ENCODE peak calls at places on chromosomes 7 and 10, in seven cellular contexts. One of them, this sample, is unnamed.

GRCh38 chr10:121598261-121599249 is at the start of gene FGFR2:
- DNase-seq in lower lobe of right lung: peak; percentile 83
- DNase-seq in pancreas: peak; percentile 77
- DNase-seq in tibial artery: peak; percentile 92
- DNase-seq in GM23338: peak; percentile 92
- DNase-seq in ovary: peak; percentile 88
- DNase-seq in fibroblast of mammary gland: peak; percentile 17
- DNase-seq in this sample: no peak

GRCh38 chr10:36738738-36739431 is 386.5 kb upstream of the ANKRD30A start:
- DNase-seq in lower lobe of right lung: no peak
- DNase-seq in pancreas: no peak
- DNase-seq in tibial artery: no peak
- DNase-seq in GM23338: no peak
- DNase-seq in ovary: no peak
- DNase-seq in fibroblast of mammary gland: no peak
- DNase-seq in this sample: no peak

GRCh38 chr7:119197872-119198527 is 973.5 kb downstream of the ANKRD7 start:
- DNase-seq in lower lobe of right lung: no peak
- DNase-seq in pancreas: peak; percentile 19
- DNase-seq in tibial artery: no peak
- DNase-seq in GM23338: peak; percentile 88
- DNase-seq in ovary: no peak
- DNase-seq in fibroblast of mammary gland: peak; percentile 53
- DNase-seq in this sample: no peak

GRCh38 chr7:100556541-100556940 is 17.2 kb downstream of the SAP25 start:
- DNase-seq in lower lobe of right lung: no peak
- DNase-seq in pancreas: no peak
- DNase-seq in tibial artery: no peak
- DNase-seq in GM23338: no peak
- DNase-seq in ovary: no peak
- DNase-seq in fibroblast of mammary gland: peak; percentile 78
- DNase-seq in this sample: no peak

GRCh38 chr10:21399392-21400015 is 126.0 kb downstream of the SKIDA1 start:
- DNase-seq in lower lobe of right lung: no peak
- DNase-seq in pancreas: no peak
- DNase-seq in tibial artery: no peak
- DNase-seq in GM23338: no peak
- DNase-seq in ovary: no peak
- DNase-seq in fibroblast of mammary gland: peak; percentile 91
- DNase-seq in this sample: no peak

GRCh38 chr10:75108684-75109458 is 2.6 kb upstream of the SAMD8 start:
- DNase-seq in lower lobe of right lung: no peak
- DNase-seq in pancreas: no peak
- DNase-seq in tibial artery: peak; percentile 59
- DNase-seq in GM23338: peak; percentile 82
- DNase-seq in ovary: no peak
- DNase-seq in fibroblast of mammary gland: no peak
- DNase-seq in this sample: no peak

GRCh38 chr7:151895695-151896485 is 19.0 kb upstream of the PRKAG2 start:
- DNase-seq in lower lobe of right lung: no peak
- DNase-seq in pancreas: no peak
- DNase-seq in tibial artery: peak; percentile 29
- DNase-seq in GM23338: no peak
- DNase-seq in ovary: no peak
- DNase-seq in fibroblast of mammary gland: no peak
- DNase-seq in this sample: no peak

GRCh38 chr10:80612261-80612660 is 74.6 kb downstream of the SH2D4B start:
- DNase-seq in lower lobe of right lung: no peak
- DNase-seq in pancreas: no peak
- DNase-seq in tibial artery: no peak
- DNase-seq in GM23338: no peak
- DNase-seq in ovary: no peak
- DNase-seq in fibroblast of mammary gland: no peak
- DNase-seq in this sample: no peak

GRCh38 chr10:31101123-31101522 is 69.5 kb upstream of the ZNF438 start:
- DNase-seq in lower lobe of right lung: no peak
- DNase-seq in pancreas: no peak
- DNase-seq in tibial artery: no peak
- DNase-seq in GM23338: no peak
- DNase-seq in ovary: no peak
- DNase-seq in fibroblast of mammary gland: peak; percentile 92
- DNase-seq in this sample: no peak

GRCh38 chr10:107244122-107244521 is 79.6 kb upstream of the SORCS1 start:
- DNase-seq in lower lobe of right lung: no peak
- DNase-seq in pancreas: no peak
- DNase-seq in tibial artery: no peak
- DNase-seq in GM23338: no peak
- DNase-seq in ovary: no peak
- DNase-seq in fibroblast of mammary gland: no peak
- DNase-seq in this sample: no peak

GRCh38 chr7:69739906-69740545 is 141.8 kb downstream of the AUTS2 start:
- DNase-seq in lower lobe of right lung: no peak
- DNase-seq in pancreas: no peak
- DNase-seq in tibial artery: no peak
- DNase-seq in GM23338: no peak
- DNase-seq in ovary: peak; percentile 44
- DNase-seq in fibroblast of mammary gland: peak; percentile 85
- DNase-seq in this sample: no peak

GRCh38 chr10:86103391-86104101 is 263.0 kb downstream of the GRID1 start:
- DNase-seq in lower lobe of right lung: no peak
- DNase-seq in pancreas: no peak
- DNase-seq in tibial artery: no peak
- DNase-seq in GM23338: peak; percentile 42
- DNase-seq in ovary: no peak
- DNase-seq in fibroblast of mammary gland: no peak
- DNase-seq in this sample: no peak

GRCh38 chr10:71378341-71379117 is 18.2 kb upstream of the CDH23 start:
- DNase-seq in lower lobe of right lung: no peak
- DNase-seq in pancreas: no peak
- DNase-seq in tibial artery: no peak
- DNase-seq in GM23338: no peak
- DNase-seq in ovary: no peak
- DNase-seq in fibroblast of mammary gland: no peak
- DNase-seq in this sample: no peak

GRCh38 chr10:133565441-133566294 is at the start of gene SYCE1:
- DNase-seq in lower lobe of right lung: no peak
- DNase-seq in pancreas: peak; percentile 39
- DNase-seq in tibial artery: peak; percentile 90
- DNase-seq in GM23338: peak; percentile 36
- DNase-seq in ovary: peak; percentile 35
- DNase-seq in fibroblast of mammary gland: peak; percentile 53
- DNase-seq in this sample: peak; percentile 90

GRCh38 chr7:152013974-152014373 is 11.5 kb upstream of the GALNT11 start:
- DNase-seq in lower lobe of right lung: no peak
- DNase-seq in pancreas: no peak
- DNase-seq in tibial artery: no peak
- DNase-seq in GM23338: no peak
- DNase-seq in ovary: no peak
- DNase-seq in fibroblast of mammary gland: no peak
- DNase-seq in this sample: no peak

GRCh38 chr10:43186150-43186549 is 47.9 kb downstream of the CSGALNACT2 start:
- DNase-seq in lower lobe of right lung: no peak
- DNase-seq in pancreas: no peak
- DNase-seq in tibial artery: no peak
- DNase-seq in GM23338: no peak
- DNase-seq in ovary: no peak
- DNase-seq in fibroblast of mammary gland: no peak
- DNase-seq in this sample: no peak

GRCh38 chr10:74011762-74012161 is 13.8 kb downstream of the VCL start:
- DNase-seq in lower lobe of right lung: no peak
- DNase-seq in pancreas: no peak
- DNase-seq in tibial artery: no peak
- DNase-seq in GM23338: no peak
- DNase-seq in ovary: no peak
- DNase-seq in fibroblast of mammary gland: peak; percentile 90
- DNase-seq in this sample: no peak

GRCh38 chr7:123629281-123629680 is 26.4 kb upstream of the LMOD2 start:
- DNase-seq in lower lobe of right lung: no peak
- DNase-seq in pancreas: no peak
- DNase-seq in tibial artery: no peak
- DNase-seq in GM23338: no peak
- DNase-seq in ovary: no peak
- DNase-seq in fibroblast of mammary gland: no peak
- DNase-seq in this sample: no peak

GRCh38 chr7:137492889-137493288 is 149.4 kb upstream of the PTN start:
- DNase-seq in lower lobe of right lung: no peak
- DNase-seq in pancreas: no peak
- DNase-seq in tibial artery: no peak
- DNase-seq in GM23338: no peak
- DNase-seq in ovary: no peak
- DNase-seq in fibroblast of mammary gland: no peak
- DNase-seq in this sample: no peak

GRCh38 chr7:137489880-137490279 is 146.3 kb upstream of the PTN start:
- DNase-seq in lower lobe of right lung: no peak
- DNase-seq in pancreas: no peak
- DNase-seq in tibial artery: no peak
- DNase-seq in GM23338: no peak
- DNase-seq in ovary: no peak
- DNase-seq in fibroblast of mammary gland: no peak
- DNase-seq in this sample: no peak

GRCh38 chr7:137485818-137486217 is 142.3 kb upstream of the PTN start:
- DNase-seq in lower lobe of right lung: no peak
- DNase-seq in pancreas: no peak
- DNase-seq in tibial artery: no peak
- DNase-seq in GM23338: no peak
- DNase-seq in ovary: no peak
- DNase-seq in fibroblast of mammary gland: no peak
- DNase-seq in this sample: no peak

GRCh38 chr7:137484326-137484725 is 140.8 kb upstream of the PTN start:
- DNase-seq in lower lobe of right lung: no peak
- DNase-seq in pancreas: no peak
- DNase-seq in tibial artery: no peak
- DNase-seq in GM23338: no peak
- DNase-seq in ovary: no peak
- DNase-seq in fibroblast of mammary gland: no peak
- DNase-seq in this sample: no peak

GRCh38 chr7:137488038-137488437 is 144.5 kb upstream of the PTN start:
- DNase-seq in lower lobe of right lung: no peak
- DNase-seq in pancreas: no peak
- DNase-seq in tibial artery: no peak
- DNase-seq in GM23338: peak; percentile 34
- DNase-seq in ovary: no peak
- DNase-seq in fibroblast of mammary gland: peak; percentile 16
- DNase-seq in this sample: no peak
- TF ChIP-seq CTCF in lower lobe of right lung: no peak
- TF ChIP-seq CTCF in pancreas: no peak
- TF ChIP-seq CTCF in tibial artery: no peak
- TF ChIP-seq CTCF in GM23338: peak; percentile 63
- TF ChIP-seq CTCF in ovary: no peak
- TF ChIP-seq CTCF in fibroblast of mammary gland: peak; percentile 26
- TF ChIP-seq CTCF in this sample: no peak

DNA sequence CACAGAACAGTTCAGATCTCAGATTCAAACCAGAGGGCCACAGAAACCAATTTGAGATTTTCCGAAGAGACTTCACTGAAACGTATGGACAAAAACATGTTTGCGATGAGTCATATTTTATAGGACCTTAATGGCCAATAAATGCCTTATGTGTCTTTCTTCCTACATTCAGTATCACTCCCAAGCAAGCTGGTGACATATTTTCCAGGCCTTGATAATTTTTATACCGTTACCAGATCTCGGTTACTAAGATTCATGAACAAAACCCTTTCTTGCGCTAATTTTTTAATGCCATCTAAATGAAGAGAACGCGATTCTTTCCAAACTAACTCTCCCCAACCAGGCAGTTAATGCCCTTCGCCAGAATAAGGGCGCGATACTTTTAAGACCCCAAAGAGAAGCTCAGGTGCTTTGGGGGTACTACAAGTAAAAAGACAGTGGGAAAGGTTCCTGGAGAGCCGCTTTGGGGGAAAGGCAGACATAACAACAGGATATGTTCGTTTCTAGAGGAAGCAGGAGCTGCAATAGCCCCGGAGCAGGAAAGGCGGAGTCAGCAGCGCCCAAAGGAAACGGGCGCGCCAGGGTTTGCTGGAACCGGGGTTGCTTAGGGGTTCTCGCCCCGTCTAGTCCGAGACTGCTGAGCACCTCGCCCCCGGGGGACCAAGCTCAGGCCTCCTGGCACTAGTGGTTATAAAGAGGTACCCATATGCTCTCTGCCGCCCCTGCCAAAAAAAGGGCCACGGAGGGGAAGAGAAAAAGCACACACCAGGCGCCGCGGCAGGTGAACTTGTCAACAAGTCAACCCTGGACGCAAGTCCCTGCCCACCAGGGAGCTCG is 878 bp downstream of the ICA1 start:
- DNase-seq in lower lobe of right lung: peak; percentile 70
- DNase-seq in pancreas: peak; percentile 55
- DNase-seq in tibial artery: peak; percentile 64
- DNase-seq in GM23338: peak; percentile 51
- DNase-seq in ovary: peak; percentile 13
- DNase-seq in fibroblast of mammary gland: no peak
- DNase-seq in this sample: no peak
- H3K4me3 ChIP-seq in lower lobe of right lung: peak overlapping the region; percentile 71
- H3K4me3 ChIP-seq in pancreas: peak overlapping the region; percentile 82
- H3K4me3 ChIP-seq in tibial artery: peak overlapping the region; percentile 54
- H3K4me3 ChIP-seq in GM23338: peak overlapping the region; percentile 59
- H3K4me3 ChIP-seq in ovary: peak overlapping the region; percentile 43
- H3K4me3 ChIP-seq in fibroblast of mammary gland: peak overlapping the region; percentile 34
- H3K4me3 ChIP-seq in this sample: peak overlapping the region; percentile 64

GRCh38 chr7:28984631-28985030 is 26.5 kb upstream of the TRIL start:
- DNase-seq in lower lobe of right lung: peak; percentile 53
- DNase-seq in pancreas: no peak
- DNase-seq in tibial artery: no peak
- DNase-seq in GM23338: peak; percentile 49
- DNase-seq in ovary: no peak
- DNase-seq in fibroblast of mammary gland: peak; percentile 90
- DNase-seq in this sample: peak; percentile 89
- TF ChIP-seq CTCF in lower lobe of right lung: no peak
- TF ChIP-seq CTCF in pancreas: no peak
- TF ChIP-seq CTCF in tibial artery: no peak
- TF ChIP-seq CTCF in GM23338: peak; percentile 17
- TF ChIP-seq CTCF in ovary: no peak
- TF ChIP-seq CTCF in fibroblast of mammary gland: no peak
- TF ChIP-seq CTCF in this sample: no peak

DNA sequence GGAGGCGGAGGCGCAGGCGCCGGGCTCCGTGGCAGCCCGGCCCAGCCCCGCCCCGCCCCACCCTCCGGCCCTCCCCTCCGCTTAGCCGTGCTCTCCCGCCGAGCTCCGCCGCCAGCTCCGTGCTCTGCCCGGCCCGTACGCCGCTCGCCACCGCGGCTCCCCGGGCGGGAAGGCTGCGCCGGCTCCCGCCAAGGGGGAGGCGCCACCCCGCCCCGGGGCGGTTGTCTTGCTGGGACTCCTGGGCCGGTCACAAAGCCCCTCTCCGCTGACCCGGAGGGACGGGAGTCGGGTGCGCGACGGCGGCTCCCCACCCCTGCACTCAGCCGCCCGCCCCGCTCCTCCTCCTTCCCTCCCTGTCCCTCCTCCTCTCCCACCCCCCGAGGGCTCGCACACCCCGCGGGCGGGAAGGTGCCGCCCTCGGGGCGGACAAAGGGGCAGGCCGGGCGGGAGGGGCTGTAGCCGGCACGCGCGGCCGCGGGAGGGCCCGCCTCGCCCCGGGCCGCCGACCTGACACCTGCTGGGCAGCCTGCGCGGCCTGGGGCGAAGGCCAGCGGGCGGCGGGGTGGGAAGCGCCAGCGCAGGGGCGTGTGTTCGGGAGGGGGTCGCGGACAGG is 11.5 kb upstream of the SP8 start:
- DNase-seq in lower lobe of right lung: peak; percentile 69
- DNase-seq in pancreas: peak; percentile 80
- DNase-seq in tibial artery: no peak
- DNase-seq in GM23338: peak; percentile 70
- DNase-seq in ovary: no peak
- DNase-seq in fibroblast of mammary gland: no peak
- DNase-seq in this sample: no peak
- H3K4me3 ChIP-seq in lower lobe of right lung: peak overlapping the region; percentile 56
- H3K4me3 ChIP-seq in pancreas: peak overlapping the region; percentile 48
- H3K4me3 ChIP-seq in tibial artery: peak overlapping the region; percentile 46
- H3K4me3 ChIP-seq in GM23338: peak overlapping the region; percentile 55
- H3K4me3 ChIP-seq in ovary: peak overlapping the region; percentile 39
- H3K4me3 ChIP-seq in fibroblast of mammary gland: peak overlapping the region; percentile 15
- H3K4me3 ChIP-seq in this sample: peak overlapping the region; percentile 55

GRCh38 chr7:104272767-104273384 is 55.5 kb upstream of the LHFPL3 start:
- DNase-seq in lower lobe of right lung: no peak
- DNase-seq in pancreas: no peak
- DNase-seq in tibial artery: no peak
- DNase-seq in GM23338: peak; percentile 56
- DNase-seq in ovary: no peak
- DNase-seq in fibroblast of mammary gland: peak; percentile 68
- DNase-seq in this sample: no peak
- TF ChIP-seq CTCF in lower lobe of right lung: peak; percentile 34
- TF ChIP-seq CTCF in pancreas: peak; percentile 46
- TF ChIP-seq CTCF in tibial artery: no peak
- TF ChIP-seq CTCF in GM23338: peak; percentile 67
- TF ChIP-seq CTCF in ovary: no peak
- TF ChIP-seq CTCF in fibroblast of mammary gland: peak; percentile 77
- TF ChIP-seq CTCF in this sample: peak; percentile 22

This sample was measured in esophagus muscularis mucosa.